ENCODE peak calls at places on chromosomes 4 and X, in seven cellular contexts. One of them, this sample, is unnamed.

GRCh38 chrX:110992611-110993010 is 103.4 kb upstream of the PAK3 start:
- DNase-seq in HTR-8/SVneo: peak; percentile 0
- DNase-seq in frontal cortex: peak; percentile 4
- DNase-seq in naive thymus-derived CD4-positive, alpha-beta T cell: peak; percentile 10
- DNase-seq in stimulated activated CD4-positive, alpha-beta T cell treated with anti-CD3 and anti-CD28 coated beads, Interleukin-15, amount 100 ng/mL, for 48 hours: peak; percentile 1
- DNase-seq in activated CD8-positive, alpha-beta memory T cell treated with anti-CD3 and anti-CD28 coated beads for 48 hours: no peak
- DNase-seq in HuH-7: peak; percentile 19
- DNase-seq in this sample: peak; percentile 50

GRCh38 chr4:37467824-37468223 is 218.4 kb downstream of the RELL1 start:
- DNase-seq in naive thymus-derived CD4-positive, alpha-beta T cell: no peak
- DNase-seq in frontal cortex: no peak
- DNase-seq in HTR-8/SVneo: no peak
- DNase-seq in HuH-7: no peak
- DNase-seq in stimulated activated CD4-positive, alpha-beta T cell treated with anti-CD3 and anti-CD28 coated beads, Interleukin-15, amount 100 ng/mL, for 48 hours: no peak
- DNase-seq in activated CD8-positive, alpha-beta memory T cell treated with anti-CD3 and anti-CD28 coated beads for 48 hours: no peak
- DNase-seq in this sample: no peak

GRCh38 chrX:118975831-118976598 is 1.6 kb downstream of the LONRF3 start:
- DNase-seq in frontal cortex: peak; percentile 67
- DNase-seq in stimulated activated CD4-positive, alpha-beta T cell treated with anti-CD3 and anti-CD28 coated beads, Interleukin-15, amount 100 ng/mL, for 48 hours: no peak
- DNase-seq in HTR-8/SVneo: no peak
- DNase-seq in activated CD8-positive, alpha-beta memory T cell treated with anti-CD3 and anti-CD28 coated beads for 48 hours: peak; percentile 23
- DNase-seq in naive thymus-derived CD4-positive, alpha-beta T cell: peak; percentile 25
- DNase-seq in HuH-7: peak; percentile 83
- DNase-seq in this sample: peak; percentile 32

GRCh38 chr4:184955636-184956035 is 62.7 kb upstream of the HELT start:
- DNase-seq in activated CD8-positive, alpha-beta memory T cell treated with anti-CD3 and anti-CD28 coated beads for 48 hours: no peak
- DNase-seq in HuH-7: no peak
- DNase-seq in naive thymus-derived CD4-positive, alpha-beta T cell: no peak
- DNase-seq in HTR-8/SVneo: no peak
- DNase-seq in stimulated activated CD4-positive, alpha-beta T cell treated with anti-CD3 and anti-CD28 coated beads, Interleukin-15, amount 100 ng/mL, for 48 hours: no peak
- DNase-seq in frontal cortex: no peak
- DNase-seq in this sample: no peak

GRCh38 chrX:38426785-38427184 is 74.4 kb downstream of the OTC start:
- DNase-seq in HTR-8/SVneo: no peak
- DNase-seq in naive thymus-derived CD4-positive, alpha-beta T cell: no peak
- DNase-seq in frontal cortex: no peak
- DNase-seq in activated CD8-positive, alpha-beta memory T cell treated with anti-CD3 and anti-CD28 coated beads for 48 hours: no peak
- DNase-seq in stimulated activated CD4-positive, alpha-beta T cell treated with anti-CD3 and anti-CD28 coated beads, Interleukin-15, amount 100 ng/mL, for 48 hours: no peak
- DNase-seq in HuH-7: no peak
- DNase-seq in this sample: no peak

GRCh38 chrX:104510801-104511200 is 55.2 kb upstream of the IL1RAPL2 start:
- DNase-seq in naive thymus-derived CD4-positive, alpha-beta T cell: no peak
- DNase-seq in activated CD8-positive, alpha-beta memory T cell treated with anti-CD3 and anti-CD28 coated beads for 48 hours: no peak
- DNase-seq in HTR-8/SVneo: no peak
- DNase-seq in stimulated activated CD4-positive, alpha-beta T cell treated with anti-CD3 and anti-CD28 coated beads, Interleukin-15, amount 100 ng/mL, for 48 hours: no peak
- DNase-seq in HuH-7: no peak
- DNase-seq in frontal cortex: no peak
- DNase-seq in this sample: no peak

GRCh38 chr4:74117024-74117534 is 18.1 kb upstream of the CXCL2 start:
- DNase-seq in HuH-7: no peak
- DNase-seq in stimulated activated CD4-positive, alpha-beta T cell treated with anti-CD3 and anti-CD28 coated beads, Interleukin-15, amount 100 ng/mL, for 48 hours: no peak
- DNase-seq in frontal cortex: peak; percentile 27
- DNase-seq in HTR-8/SVneo: no peak
- DNase-seq in naive thymus-derived CD4-positive, alpha-beta T cell: no peak
- DNase-seq in activated CD8-positive, alpha-beta memory T cell treated with anti-CD3 and anti-CD28 coated beads for 48 hours: no peak
- DNase-seq in this sample: peak; percentile 90

GRCh38 chr4:157996061-157996460 is 176.8 kb downstream of the GASK1B start:
- DNase-seq in frontal cortex: no peak
- DNase-seq in stimulated activated CD4-positive, alpha-beta T cell treated with anti-CD3 and anti-CD28 coated beads, Interleukin-15, amount 100 ng/mL, for 48 hours: no peak
- DNase-seq in activated CD8-positive, alpha-beta memory T cell treated with anti-CD3 and anti-CD28 coated beads for 48 hours: no peak
- DNase-seq in naive thymus-derived CD4-positive, alpha-beta T cell: no peak
- DNase-seq in HTR-8/SVneo: no peak
- DNase-seq in HuH-7: no peak
- DNase-seq in this sample: no peak

GRCh38 chr4:8477095-8477635 is 36.6 kb downstream of the TRMT44 start:
- DNase-seq in activated CD8-positive, alpha-beta memory T cell treated with anti-CD3 and anti-CD28 coated beads for 48 hours: no peak
- DNase-seq in frontal cortex: no peak
- DNase-seq in HuH-7: no peak
- DNase-seq in naive thymus-derived CD4-positive, alpha-beta T cell: no peak
- DNase-seq in stimulated activated CD4-positive, alpha-beta T cell treated with anti-CD3 and anti-CD28 coated beads, Interleukin-15, amount 100 ng/mL, for 48 hours: no peak
- DNase-seq in HTR-8/SVneo: no peak
- DNase-seq in this sample: no peak

This sample was measured in COLO829.